ENCODE peak calls at places on chromosomes 12 and 14, in five cellular contexts. Y, J, F, V and K are unnamed samples.

GRCh38 chr12:49296836-49297694 is 2.1 kb downstream of the PRPH start:
- DNase-seq in Y (no peak), J (peak), F (no peak), V (no peak), K (no peak)

GRCh38 chr12:32494676-32495075 is 95.3 kb downstream of the FGD4 start:
- DNase-seq in Y (no peak), J (peak), F (no peak), V (no peak), K (no peak)

GRCh38 chr14:24339284-24340151 is at the start of gene RIPK3:
- DNase-seq in Y (no peak), J (peak), F (no peak), V (no peak), K (no peak)

GRCh38 chr12:118447181-118447580 is 70.8 kb downstream of the SUDS3 start:
- DNase-seq in Y (no peak), J (no peak), F (no peak), V (no peak), K (no peak)

GRCh38 chr14:100076630-100077029 is 11.4 kb downstream of the EVL start:
- DNase-seq in Y (no peak), J (no peak), F (peak), V (peak), K (peak)

GRCh38 chr12:121637231-121637914 is 11.0 kb downstream of the ORAI1 start:
- DNase-seq in Y (no peak), J (peak), F (no peak), V (no peak), K (no peak)

GRCh38 chr12:12336049-12336411 is 14.0 kb downstream of the MANSC1 start:
- DNase-seq in Y (no peak), J (no peak), F (peak), V (peak), K (no peak)

GRCh38 chr12:102781117-102781516 is 135.9 kb downstream of the PAH start:
- DNase-seq in Y (no peak), J (no peak), F (no peak), V (no peak), K (no peak)

GRCh38 chr14:32189806-32190205 is 12.0 kb upstream of the RNU6-7 start:
- DNase-seq in Y (no peak), J (no peak), F (no peak), V (no peak), K (no peak)

GRCh38 chr14:103488960-103489359 is 33.7 kb downstream of the CKB start:
- DNase-seq in Y (no peak), J (no peak), F (peak), V (peak), K (peak)

GRCh38 chr12:94898388-94898787 is 105.1 kb downstream of the NDUFA12 start:
- DNase-seq in Y (no peak), J (no peak), F (no peak), V (no peak), K (peak)

GRCh38 chr14:85824526-85824925 is 294.6 kb downstream of the FLRT2 start:
- DNase-seq in Y (no peak), J (no peak), F (no peak), V (no peak), K (no peak)

GRCh38 chr14:100434033-100434601 is 111.0 kb downstream of the SLC25A47 start:
- DNase-seq in Y (no peak), J (no peak), F (no peak), V (no peak), K (no peak)

GRCh38 chr12:7158866-7159600 is 28.9 kb downstream of the CLSTN3 start:
- DNase-seq in Y (no peak), J (no peak), F (no peak), V (no peak), K (no peak)

GRCh38 chr12:7160183-7160582 is 29.3 kb upstream of the PEX5 start:
- DNase-seq in Y (no peak), J (no peak), F (no peak), V (no peak), K (no peak)

GRCh38 chr12:7161327-7161726 is 28.2 kb upstream of the PEX5 start:
- DNase-seq in Y (no peak), J (no peak), F (no peak), V (no peak), K (no peak)

GRCh38 chr12:7161811-7162210 is 27.7 kb upstream of the PEX5 start:
- DNase-seq in Y (no peak), J (no peak), F (no peak), V (no peak), K (peak)

GRCh38 chr12:7162691-7163114 is 26.8 kb upstream of the PEX5 start:
- DNase-seq in Y (peak), J (no peak), F (peak), V (no peak), K (peak)
- TF ChIP-seq CTCF in Y (peak), J (no peak), F (peak), V (peak), K (peak)

GRCh38 chr14:33315217-33315616 is 376.5 kb downstream of the NPAS3 start:
- DNase-seq in Y (no peak), J (no peak), F (no peak), V (no peak), K (no peak)
- H3K4me3 ChIP-seq in Y (no peak), J (no peak), F (no peak), V (no peak), K (no peak)

DNA sequence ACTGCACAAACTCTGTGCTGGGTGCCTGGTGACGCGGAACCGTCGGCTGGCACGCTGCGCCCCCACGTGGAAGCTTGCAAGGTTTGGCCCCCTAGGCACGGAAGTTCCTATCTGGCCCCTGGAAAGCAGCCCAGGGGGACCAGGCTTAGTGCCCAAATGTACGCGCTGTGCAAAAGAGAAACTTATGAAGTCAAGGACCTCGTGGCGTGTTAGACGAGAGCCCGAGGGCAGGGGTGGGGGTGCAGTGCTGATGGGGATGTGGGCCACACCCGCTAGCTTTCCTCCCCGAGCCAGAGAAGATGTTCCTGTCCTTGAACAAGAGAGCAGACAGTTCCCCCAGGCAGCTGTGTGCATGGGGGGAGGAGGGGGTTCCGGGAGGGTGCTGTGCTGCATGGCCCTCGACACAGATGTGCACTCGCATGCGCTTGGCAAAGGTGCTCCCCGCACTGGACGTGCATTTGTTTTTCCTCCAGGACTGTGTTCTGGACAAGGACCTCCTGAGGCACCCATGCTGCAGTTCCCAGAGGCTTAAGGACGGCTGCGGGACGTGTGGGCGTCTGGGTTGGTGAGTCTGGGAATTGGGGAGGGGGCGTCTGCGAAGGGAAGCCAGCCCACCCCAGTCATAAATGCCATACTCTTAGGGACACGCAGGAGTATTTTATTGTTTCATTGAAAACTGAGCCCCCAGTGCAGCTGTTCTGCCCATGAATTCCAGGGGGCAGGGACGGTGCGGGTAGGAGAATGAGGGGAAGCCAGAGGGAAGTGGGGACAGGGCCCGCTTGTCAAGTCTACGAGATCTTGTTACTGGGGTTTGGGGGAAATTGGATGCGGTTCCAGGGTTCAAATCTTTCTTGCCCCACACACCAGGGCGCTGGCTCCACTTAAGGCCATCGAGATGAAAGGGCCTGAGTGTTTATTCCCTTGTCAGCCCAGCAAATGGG is 80.0 kb downstream of the NTF3 start:
- DNase-seq in Y (peak), J (no peak), F (peak), V (no peak), K (peak)
- TF ChIP-seq CTCF in Y (peak), J (no peak), F (peak), V (peak), K (peak)

DNA sequence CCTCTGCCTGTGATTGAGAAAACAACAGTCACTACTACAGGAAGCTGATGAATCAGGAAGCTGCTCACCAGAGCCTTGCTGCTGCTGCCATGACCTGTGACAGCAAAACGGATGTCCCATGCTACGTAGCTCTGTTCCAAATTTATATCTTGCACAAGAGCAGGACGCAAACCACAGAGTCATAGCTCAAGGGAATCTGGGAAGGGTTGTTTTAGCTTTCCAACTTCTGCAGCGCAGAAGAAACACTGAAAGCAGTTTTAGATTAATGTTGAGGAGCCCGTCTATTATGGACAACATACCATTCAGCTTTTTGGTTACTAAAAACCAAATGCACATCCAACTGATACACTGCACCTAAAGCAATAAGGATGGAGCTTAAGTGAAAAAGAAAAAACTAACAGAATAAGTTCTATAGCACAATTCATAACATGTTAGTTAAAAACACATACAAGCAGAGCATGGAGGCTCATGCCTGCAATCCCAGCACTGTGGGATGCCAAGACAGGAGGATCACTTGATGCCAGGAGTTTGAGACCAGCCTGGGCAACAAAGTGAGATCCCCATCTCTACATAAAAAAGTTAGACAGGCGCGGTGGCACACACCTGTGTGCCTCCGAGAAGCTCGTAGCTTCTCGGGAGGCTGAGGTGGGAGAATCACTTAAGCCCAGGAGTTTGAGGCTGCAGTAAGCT is 1.7 kb upstream of the ANKRD33 start:
- DNase-seq in Y (no peak), J (peak), F (peak), V (peak), K (peak)
- H3K4me3 ChIP-seq in Y (no peak), J (no peak), F (no peak), V (peak), K (no peak)

DNA sequence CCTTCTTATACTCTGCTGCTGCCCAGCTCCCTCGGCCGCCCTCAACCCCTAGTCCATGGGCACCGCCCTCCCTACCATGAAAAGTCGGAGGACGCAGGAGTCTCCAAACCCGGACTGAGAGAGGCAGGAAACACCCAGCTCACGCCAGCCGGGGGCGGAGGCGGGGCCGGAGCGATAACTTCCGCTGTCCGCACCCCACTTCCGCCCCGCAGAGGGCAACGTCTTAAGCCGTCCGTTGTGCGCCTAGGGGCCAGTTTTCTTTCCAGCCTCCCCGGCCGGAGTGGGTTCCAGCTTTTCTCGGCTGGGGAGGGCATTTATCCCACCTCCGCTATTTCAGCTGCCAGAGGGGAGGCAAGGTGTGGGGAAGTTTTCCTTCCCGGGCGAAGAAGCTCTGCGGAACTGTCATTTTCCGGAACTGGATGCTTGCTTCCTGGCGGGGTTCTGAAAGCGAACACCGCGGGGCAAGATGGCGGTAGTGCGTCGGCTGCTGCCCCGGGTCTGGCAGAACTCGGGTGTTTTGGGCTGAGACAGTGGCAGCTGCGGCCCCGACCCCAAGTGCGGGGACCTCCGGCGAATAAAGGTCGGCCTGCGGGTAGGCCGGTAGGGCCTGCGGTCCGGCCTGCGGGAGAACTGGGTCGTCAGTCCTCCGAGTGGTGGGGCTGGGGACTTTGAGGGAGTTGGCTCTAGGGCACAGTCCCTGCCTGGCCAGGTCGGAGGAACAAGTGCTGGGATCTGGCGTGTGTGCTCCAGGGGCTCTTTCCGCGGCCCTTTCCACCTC is at the start of the genes KCTD10 and UBE3B:
- DNase-seq in Y (peak), J (peak), F (peak), V (peak), K (peak)
- TF ChIP-seq CTCF in Y (no peak), J (no peak), F (no peak), V (no peak), K (peak)

GRCh38 chr14:54803926-54804719 is 98.5 kb downstream of the GCH1 start:
- DNase-seq in Y (no peak), J (no peak), F (no peak), V (no peak), K (no peak)
- H3K4me3 ChIP-seq in Y (no peak), J (no peak), F (no peak), V (no peak), K (no peak)

GRCh38 chr14:70257526-70257925 is 68.8 kb upstream of the SLC8A3 start:
- DNase-seq in Y (no peak), J (no peak), F (no peak), V (no peak), K (no peak)
- TF ChIP-seq CTCF in Y (peak), J (no peak), F (no peak), V (no peak), K (no peak)

GRCh38 chr12:120292661-120293531 is at the start of gene RNU4-1:
- DNase-seq in Y (peak), J (peak), F (peak), V (peak), K (peak)
- H3K4me3 ChIP-seq in Y (peak), J (peak), F (peak), V (peak), K (peak)

GRCh38 chr12:124780336-124780735 is 83.3 kb downstream of the SCARB1 start:
- DNase-seq in Y (no peak), J (no peak), F (no peak), V (no peak), K (no peak)
- TF ChIP-seq CTCF in Y (no peak), J (no peak), F (no peak), V (no peak), K (no peak)